ENCODE peak calls at places on chromosomes 11 and 22, in seven cellular contexts. B, V, D, E, U, Y and Q are unnamed samples. For H3K4me1, the result is how much of the 10 kb centered on the place peaks cover.

GRCh38 chr11:128550967-128551522 is 36.3 kb downstream of the ETS1 start:
- DNase-seq in B (no peak), E (no peak), U (no peak), Y (no peak), D (no peak), V (no peak), Q (no peak)

GRCh38 chr22:35172452-35172851 is 84.8 kb upstream of the HMGXB4 start:
- DNase-seq in V (peak), U (no peak), E (no peak), D (no peak), Y (no peak), B (no peak), Q (no peak)

GRCh38 chr11:1152316-1153104 is 5.2 kb upstream of the MUC5AC start:
- DNase-seq in B (no peak), Y (no peak), D (no peak), E (peak), U (no peak), V (peak), Q (peak)

GRCh38 chr11:69487849-69488542 is 6.5 kb downstream of the LINC01488 start:
- DNase-seq in B (no peak), V (no peak), E (no peak), Y (no peak), U (no peak), D (no peak), Q (no peak)

GRCh38 chr11:125373426-125374391 is 122.4 kb downstream of the FEZ1 start:
- DNase-seq in B (no peak), Y (no peak), U (peak), E (no peak), D (no peak), V (peak), Q (no peak)

GRCh38 chr22:37674248-37674647 is 1.2 kb upstream of the LGALS1 start:
- DNase-seq in B (no peak), V (no peak), D (no peak), U (no peak), Y (no peak), E (no peak), Q (no peak)

GRCh38 chr11:82733444-82734119 is at the start of gene FAM181B:
- DNase-seq in V (peak), Y (peak), E (no peak), U (peak), B (peak), D (no peak), Q (no peak)

GRCh38 chr11:108472681-108473080 is 5.4 kb upstream of the C11orf65 start:
- DNase-seq in U (no peak), D (no peak), V (no peak), B (no peak), E (no peak), Y (no peak), Q (no peak)

GRCh38 chr22:20524004-20524481 is 16.6 kb downstream of the MED15 start:
- DNase-seq in E (peak), B (no peak), D (no peak), V (no peak), U (no peak), Y (no peak), Q (no peak)

GRCh38 chr11:65814131-65814959 is 19.4 kb upstream of the SNX32 start:
- DNase-seq in B (no peak), U (no peak), D (no peak), V (peak), Y (no peak), E (no peak), Q (peak)

GRCh38 chr22:28882878-28883656 is at the start of gene ZNRF3:
- DNase-seq in E (peak), V (peak), D (peak), B (peak), Y (peak), U (peak), Q (peak)

GRCh38 chr22:43789452-43789851 is 22.7 kb downstream of the EFCAB6 start:
- DNase-seq in E (peak), B (no peak), V (no peak), Y (no peak), U (peak), D (no peak), Q (peak)

GRCh38 chr11:69293819-69294505 is at the start of gene MYEOV:
- DNase-seq in Y (no peak), B (no peak), V (peak), D (peak), E (peak), U (no peak), Q (no peak)

GRCh38 chr11:69595805-69596665 is 44.9 kb upstream of the CCND1 start:
- DNase-seq in Y (no peak), D (no peak), U (no peak), V (no peak), E (no peak), B (no peak), Q (no peak)

GRCh38 chr11:74754507-74755255 is 6.0 kb downstream of the RNF169 start:
- DNase-seq in B (no peak), Y (no peak), V (no peak), E (peak), D (no peak), U (no peak), Q (no peak)

GRCh38 chr11:93529707-93530467 is 13.3 kb downstream of the SMCO4 start:
- DNase-seq in Y (no peak), U (no peak), E (no peak), V (peak), B (no peak), D (no peak), Q (peak)

GRCh38 chr11:107591446-107592236 is 694 bp downstream of the ELMOD1 start:
- DNase-seq in E (peak), D (no peak), U (no peak), B (no peak), Y (no peak), V (no peak), Q (no peak)

GRCh38 chr11:128235446-128235845 is 351.9 kb downstream of the ETS1 start:
- DNase-seq in B (no peak), E (peak), U (no peak), D (no peak), Y (no peak), V (no peak), Q (no peak)

DNA sequence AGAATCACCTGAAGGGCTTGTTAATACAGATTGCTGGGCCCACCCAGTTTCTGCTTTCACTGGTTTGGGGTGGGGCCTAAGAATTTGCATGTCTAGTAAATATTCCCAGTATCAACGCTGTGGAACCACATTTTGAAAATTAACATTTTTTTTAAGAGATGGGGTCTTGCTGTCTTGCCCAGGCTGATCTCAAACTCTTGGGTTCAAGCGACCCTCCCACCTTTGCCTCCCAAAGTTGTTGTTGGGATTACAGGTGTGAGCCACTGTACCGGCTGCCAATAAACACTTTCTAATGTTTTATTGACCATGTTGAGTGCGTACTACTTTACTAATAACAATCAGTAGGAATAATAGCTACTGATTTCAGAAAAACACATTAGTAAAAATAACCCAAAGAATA is 2.5 kb downstream of the EIF4G2 start:
- DNase-seq in D (no peak), E (no peak), B (no peak), V (no peak), U (no peak), Y (no peak), Q (no peak)
- H3K4me3 ChIP-seq in D (no peak), E (peak), B (peak), V (peak), U (no peak), Y (peak), Q (no peak)

DNA sequence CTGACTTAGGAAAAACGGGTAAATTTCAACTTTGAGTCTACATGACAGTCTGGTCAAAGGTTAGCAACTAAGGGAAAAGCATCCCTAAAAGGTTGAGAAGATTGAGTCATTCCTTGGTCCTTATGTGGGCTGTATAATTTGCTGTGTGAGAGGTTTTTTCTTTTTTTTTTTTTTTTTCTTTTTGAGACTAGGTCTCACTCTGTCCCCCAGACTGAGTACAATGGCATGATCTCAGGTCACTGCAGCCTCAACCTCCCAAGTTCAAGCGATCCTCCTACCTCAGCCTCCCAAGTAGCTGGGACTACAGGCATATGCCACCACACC is 101.4 kb downstream of the MRTFA start:
- DNase-seq in D (no peak), U (no peak), Y (no peak), V (no peak), B (no peak), E (no peak), Q (no peak)
- H3K4me1 ChIP-seq in D (under half), U (under half), Y (half or more), V (under half), B (under half), E (under half), Q (under half)

GRCh38 chr11:61659413-61660196 is 20.6 kb upstream of the DAGLA start:
- DNase-seq in D (no peak), E (peak), B (no peak), V (no peak), U (no peak), Y (no peak), Q (no peak)
- TF ChIP-seq CTCF in D (peak), E (peak), B (no peak), V (no peak), U (no peak), Y (no peak), Q (no peak)

DNA sequence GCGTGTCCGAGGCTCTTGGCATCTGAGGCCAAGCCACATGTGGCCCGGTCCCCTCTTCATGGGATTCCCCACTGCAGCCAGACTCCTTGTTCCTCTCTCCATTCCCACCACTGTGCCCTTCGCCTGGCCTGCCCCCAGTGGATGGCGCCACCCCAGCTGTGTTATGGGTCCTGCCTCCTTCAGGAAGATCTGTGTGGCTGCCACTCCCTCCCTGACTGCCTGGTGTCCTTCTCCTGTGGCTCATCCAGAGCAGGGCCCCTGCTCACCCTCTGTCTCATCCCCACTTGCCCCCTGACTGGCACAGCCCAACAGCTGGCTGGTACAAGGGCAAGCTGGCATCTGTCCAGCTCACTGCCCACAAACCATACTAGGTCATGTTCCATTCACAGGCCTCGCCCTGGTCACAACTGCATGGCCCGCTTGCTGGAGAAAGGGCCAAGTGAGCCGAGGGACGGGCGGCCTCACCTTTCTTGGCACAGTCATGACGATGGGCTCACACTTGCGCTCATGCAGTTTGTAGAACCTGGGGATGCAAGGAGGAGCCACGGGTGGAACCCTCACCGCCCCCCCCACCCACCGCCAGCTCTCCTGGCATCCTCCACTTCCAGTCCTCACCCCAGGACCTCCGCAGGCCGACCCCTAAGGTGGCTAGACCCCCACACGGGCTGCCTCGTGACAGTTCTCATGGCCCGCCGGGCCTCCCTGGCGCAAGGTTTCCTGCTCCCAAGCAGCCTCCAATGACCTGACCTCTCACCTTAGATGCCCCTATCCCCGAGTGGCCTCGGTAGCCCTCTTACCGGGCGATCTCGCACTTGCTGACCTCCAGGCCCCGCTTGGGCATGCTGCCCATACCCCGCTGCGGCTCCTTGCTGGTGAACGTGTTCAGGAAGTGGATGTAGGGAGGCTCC is 2.1 kb upstream of the PTPRCAP start:
- DNase-seq in B (peak), E (peak), U (no peak), V (no peak), Y (peak), D (no peak), Q (no peak)
- H3K4me3 ChIP-seq in B (peak), E (no peak), U (no peak), V (no peak), Y (no peak), D (no peak), Q (no peak)

GRCh38 chr11:72750086-72750485 is 2.1 kb downstream of the ARAP1 start:
- DNase-seq in Y (no peak), V (no peak), D (no peak), E (no peak), U (no peak), B (no peak), Q (no peak)
- H3K4me1 ChIP-seq in Y (half or more), V (under half), D (under half), E (under half), U (under half), B (under half), Q (under half)

DNA sequence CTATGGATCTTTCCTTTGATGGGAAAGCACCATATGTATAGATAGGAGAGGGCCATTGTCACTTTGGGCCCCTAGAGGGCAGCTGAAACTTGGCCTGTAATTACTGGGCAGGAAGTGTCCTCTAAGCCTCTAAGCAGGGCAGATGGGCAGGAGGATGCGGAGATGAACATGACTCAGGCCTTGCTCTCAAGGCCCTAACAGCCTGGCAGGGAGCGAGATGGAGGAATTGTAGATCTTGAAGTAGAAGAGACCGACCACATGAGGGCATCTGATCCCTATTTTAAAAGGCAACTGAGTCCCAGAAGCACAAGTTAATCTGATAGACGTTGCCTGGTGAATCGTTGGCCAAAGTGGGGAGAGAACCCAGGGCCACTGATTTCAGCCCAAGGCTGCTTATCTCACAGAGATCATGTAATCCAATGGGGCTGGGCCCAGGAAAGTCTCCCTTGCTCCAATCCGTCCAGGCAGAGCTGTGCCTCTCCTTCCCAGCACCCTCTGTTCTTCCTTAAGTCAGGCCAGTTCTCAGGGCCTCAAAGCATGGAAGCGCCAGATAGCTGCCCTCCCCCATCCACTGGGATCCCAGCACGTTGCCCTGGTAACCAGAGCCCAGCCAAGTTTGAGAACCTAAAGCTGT is 2.5 kb upstream of the SEPTIN3 start:
- DNase-seq in U (no peak), D (peak), B (no peak), V (no peak), E (peak), Y (peak), Q (no peak)
- TF ChIP-seq CTCF in U (peak), D (peak), B (no peak), V (peak), E (peak), Y (peak), Q (no peak)

GRCh38 chr11:71146846-71147245 is 105.5 kb downstream of the SHANK2 start:
- DNase-seq in Y (no peak), U (no peak), V (peak), B (no peak), D (no peak), E (no peak), Q (no peak)

GRCh38 chr11:71145988-71146824 is 106.2 kb downstream of the SHANK2 start:
- DNase-seq in Y (no peak), B (no peak), U (no peak), E (no peak), V (peak), D (no peak), Q (no peak)

GRCh38 chr11:71145368-71145767 is 107.0 kb downstream of the SHANK2 start:
- DNase-seq in D (no peak), E (no peak), V (peak), U (no peak), Y (no peak), B (no peak), Q (no peak)

GRCh38 chr11:71144736-71145135 is 107.6 kb downstream of the SHANK2 start:
- DNase-seq in Y (no peak), V (no peak), B (no peak), U (no peak), D (no peak), E (no peak), Q (no peak)

GRCh38 chr11:71147331-71147730 is 105.0 kb downstream of the SHANK2 start:
- DNase-seq in B (no peak), Y (no peak), D (no peak), U (no peak), V (no peak), E (no peak), Q (no peak)
- H3K4me3 ChIP-seq in B (no peak), Y (no peak), D (no peak), U (no peak), V (no peak), E (no peak), Q (no peak)

GRCh38 chr11:114134870-114135269 is 75.4 kb downstream of the ZBTB16 start:
- DNase-seq in D (no peak), E (peak), B (no peak), Y (no peak), V (no peak), U (no peak), Q (no peak)
- H3K4me1 ChIP-seq in D (under half), E (under half), B (under half), Y (half or more), V (half or more), U (half or more), Q (half or more)

DNA sequence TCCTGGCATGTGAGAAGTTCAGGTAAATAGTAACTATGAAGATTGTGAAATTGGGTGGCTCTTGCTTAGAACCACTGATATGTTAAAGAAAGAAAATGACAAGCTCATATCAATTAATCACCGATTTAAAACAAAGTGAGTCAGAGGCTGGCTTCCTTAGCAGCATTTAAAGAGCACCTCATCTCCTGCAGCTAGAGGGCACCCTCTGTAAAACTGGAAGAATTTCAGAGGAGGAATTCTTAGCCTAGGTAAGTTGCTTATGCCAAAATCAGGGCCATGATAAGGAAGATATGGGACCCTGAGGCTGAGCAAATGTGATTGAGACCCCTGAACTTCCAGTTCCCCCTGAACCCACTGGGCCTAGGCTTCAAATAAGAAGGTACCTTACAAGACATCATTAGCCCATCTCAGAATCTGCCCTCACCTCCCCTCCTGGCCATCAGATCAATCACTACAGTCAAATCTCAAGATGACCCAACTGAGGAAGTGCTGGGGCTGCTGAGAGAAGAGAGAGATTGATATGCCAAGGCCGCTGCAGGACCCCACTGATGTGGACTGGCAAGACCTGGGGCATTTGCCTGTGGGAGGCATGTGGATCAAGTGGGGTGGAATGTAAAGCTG is 8.6 kb upstream of the CD3E start:
- DNase-seq in V (no peak), E (peak), U (no peak), D (peak), Y (no peak), B (peak), Q (no peak)
- TF ChIP-seq CTCF in V (peak), E (peak), U (no peak), D (peak), Y (no peak), B (peak), Q (peak)

GRCh38 chr11:95500466-95500865 is 269.5 kb upstream of the SESN3 start:
- DNase-seq in D (no peak), B (no peak), V (no peak), U (no peak), Y (no peak), E (no peak), Q (no peak)
- H3K4me3 ChIP-seq in D (no peak), B (no peak), V (no peak), U (no peak), Y (no peak), E (no peak), Q (no peak)